ENCODE peak calls at places on chromosomes 5 and 9, in four cellular contexts. V, U, G and H are unnamed samples.

GRCh38 chr5:138696501-138696900 is 56.7 kb upstream of the CTNNA1 start:
- DNase-seq in V (no peak), U (no peak), G (peak), H (no peak)

GRCh38 chr9:33139421-33140228 is 27.5 kb downstream of the B4GALT1 start:
- DNase-seq in V (no peak), U (peak), G (no peak), H (no peak)

GRCh38 chr9:124004608-124005007 is 7.0 kb upstream of the LHX2 start:
- DNase-seq in V (peak), U (no peak), G (no peak), H (no peak)

GRCh38 chr9:119221281-119221680 is 148.0 kb downstream of the BRINP1 start:
- DNase-seq in V (no peak), U (no peak), G (no peak), H (no peak)

GRCh38 chr9:133520121-133520835 is 4.5 kb downstream of the MYMK start:
- DNase-seq in V (no peak), U (no peak), G (no peak), H (no peak)

GRCh38 chr9:70574222-70574837 is 159.9 kb upstream of the KLF9 start:
- DNase-seq in V (peak), U (no peak), G (no peak), H (peak)

GRCh38 chr9:1208185-1208584 is 158.0 kb downstream of the DMRT2 start:
- DNase-seq in V (no peak), U (no peak), G (peak), H (no peak)

GRCh38 chr9:104971521-104971920 is 43.6 kb upstream of the ABCA1 start:
- DNase-seq in V (no peak), U (no peak), G (no peak), H (peak)

GRCh38 chr5:103393131-103393754 is 134.7 kb downstream of the MACIR start:
- DNase-seq in V (no peak), U (no peak), G (no peak), H (peak)

GRCh38 chr9:110543631-110544051 is 35.9 kb downstream of the SVEP1 start:
- DNase-seq in V (no peak), U (no peak), G (no peak), H (peak)

GRCh38 chr9:88905506-88905905 is 85.8 kb upstream of the S1PR3 start:
- DNase-seq in V (no peak), U (no peak), G (no peak), H (no peak)

GRCh38 chr5:119417891-119418781 is 34.2 kb upstream of the HSD17B4 start:
- DNase-seq in V (no peak), U (no peak), G (peak), H (peak)